ENCODE peak calls at places on chromosomes 12 and 14, in seven cellular contexts. K is cardiac fibroblast, G is A549, Z is astrocyte of the spinal cord, Y is fibroblast of the aortic adventitia, Q is MCF 10A, T is K562. F is an unnamed sample.

GRCh38 chr12:124992874-124993567 is 424 bp upstream of the BRI3BP start:
- DNase-seq in Z (peak), K (peak), G (peak), T (peak), Y (peak), Q (peak), F (peak)

GRCh38 chr12:23954332-23954731 is 4.9 kb upstream of the SOX5 start:
- DNase-seq in Z (peak), Q (no peak), T (no peak), Y (peak), K (peak), G (no peak), F (no peak)

GRCh38 chr12:67716817-67717216 is 68.3 kb downstream of the DYRK2 start:
- DNase-seq in Q (peak), T (no peak), Y (peak), Z (peak), K (peak), G (no peak), F (no peak)

GRCh38 chr12:5511644-5512584 is 80.0 kb downstream of the NTF3 start:
- DNase-seq in T (peak), Y (peak), Z (peak), Q (no peak), G (peak), K (no peak), F (peak)

GRCh38 chr12:70660620-70661219 is 23.5 kb upstream of the PTPRB start:
- DNase-seq in K (peak), G (peak), Z (peak), Q (peak), Y (peak), T (peak), F (peak)

GRCh38 chr12:47376937-47377336 is 297.2 kb upstream of the AMIGO2 start:
- DNase-seq in Z (no peak), T (no peak), K (no peak), G (peak), Y (peak), Q (no peak), F (no peak)

GRCh38 chr12:1013618-1014489 is 22.8 kb downstream of the ERC1 start:
- DNase-seq in Y (peak), Z (peak), K (peak), Q (peak), T (no peak), G (peak), F (no peak)

GRCh38 chr12:14313379-14313778 is 52.1 kb upstream of the ATF7IP start:
- DNase-seq in K (no peak), T (no peak), Q (no peak), Y (no peak), Z (no peak), G (no peak), F (no peak)

GRCh38 chr12:44720265-44720664 is 155.8 kb downstream of the NELL2 start:
- DNase-seq in T (no peak), K (no peak), G (no peak), Z (no peak), Y (no peak), Q (no peak), F (no peak)

GRCh38 chr12:6074394-6074793 is 50.1 kb downstream of the VWF start:
- DNase-seq in Q (no peak), T (no peak), G (no peak), Z (peak), Y (no peak), K (no peak), F (no peak)

GRCh38 chr14:24954037-24954696 is 95.8 kb downstream of the STXBP6 start:
- DNase-seq in T (no peak), G (no peak), Y (no peak), K (no peak), Q (no peak), Z (no peak), F (no peak)

GRCh38 chr14:101235042-101235871 is 326.0 kb upstream of the DIO3 start:
- DNase-seq in Y (peak), Q (peak), K (peak), G (peak), T (peak), Z (peak), F (peak)

GRCh38 chr14:73452341-73453191 is 5.8 kb downstream of the NUMB start:
- DNase-seq in G (peak), Z (peak), K (peak), T (no peak), Y (peak), Q (peak), F (no peak)

GRCh38 chr12:24228980-24229730 is 279.7 kb upstream of the SOX5 start:
- DNase-seq in K (no peak), G (no peak), Y (peak), Z (peak), Q (no peak), T (no peak), F (no peak)

GRCh38 chr14:76956253-76957090 is 72.0 kb downstream of the IRF2BPL start:
- DNase-seq in Z (peak), Q (peak), G (peak), K (peak), Y (peak), T (peak), F (peak)

GRCh38 chr12:26863515-26863914 is 30.5 kb upstream of the ITPR2 start:
- DNase-seq in G (peak), Q (peak), Y (no peak), T (no peak), Z (no peak), K (peak), F (no peak)

GRCh38 chr12:46205293-46205692 is 63.5 kb downstream of the SLC38A1 start:
- DNase-seq in K (peak), Z (no peak), G (no peak), Y (peak), Q (no peak), T (no peak), F (no peak)

GRCh38 chr14:71472281-71472960 is 459.8 kb upstream of the RGS6 start:
- DNase-seq in K (peak), Q (no peak), Y (peak), T (no peak), Z (no peak), G (no peak), F (peak)

GRCh38 chr12:77328326-77328725 is 263.0 kb upstream of the E2F7 start:
- DNase-seq in K (no peak), T (no peak), G (no peak), Z (no peak), Y (no peak), Q (no peak), F (no peak)

GRCh38 chr14:39218171-39218769 is 15.4 kb upstream of the MIA2 start:
- DNase-seq in K (peak), Z (peak), Y (peak), G (peak), T (no peak), Q (peak), F (no peak)

GRCh38 chr12:3152013-3152412 is 74.8 kb downstream of the TSPAN9 start:
- DNase-seq in T (no peak), Y (peak), K (peak), Z (no peak), Q (no peak), G (no peak), F (no peak)

GRCh38 chr12:129819391-129819790 is 84.4 kb downstream of the TMEM132D start:
- DNase-seq in Z (no peak), G (no peak), T (no peak), Y (no peak), K (no peak), Q (peak), F (no peak)

GRCh38 chr12:56222531-56222895 is 791 bp upstream of the RNF41 start:
- DNase-seq in T (no peak), Q (no peak), G (no peak), K (no peak), Y (no peak), Z (peak), F (no peak)
- TF ChIP-seq CTCF in T (no peak), Q (no peak), G (no peak), K (no peak), Y (no peak), Z (no peak), F (no peak)

GRCh38 chr14:61433169-61433568 is 111.8 kb downstream of the PRKCH start:
- DNase-seq in T (no peak), G (no peak), Q (no peak), K (no peak), Z (no peak), Y (no peak), F (no peak)
- TF ChIP-seq CTCF in T (no peak), G (no peak), Q (no peak), K (no peak), Z (no peak), Y (no peak), F (no peak)

GRCh38 chr14:93333631-93334095 is 827 bp upstream of the BTBD7 start:
- DNase-seq in K (no peak), Y (no peak), G (no peak), Q (no peak), T (no peak), Z (peak), F (no peak)

GRCh38 chr14:93332853-93333630 is at the start of gene BTBD7:
- DNase-seq in K (peak), Q (peak), G (peak), Y (peak), Z (peak), T (peak), F (peak)

GRCh38 chr14:93337884-93338283 is 5.0 kb upstream of the BTBD7 start:
- DNase-seq in Z (no peak), Y (no peak), G (no peak), T (no peak), K (no peak), Q (no peak), F (no peak)

GRCh38 chr14:93332032-93332852 is 594 bp downstream of the BTBD7 start:
- DNase-seq in Y (peak), K (peak), Z (peak), G (peak), Q (peak), T (peak), F (peak)

DNA sequence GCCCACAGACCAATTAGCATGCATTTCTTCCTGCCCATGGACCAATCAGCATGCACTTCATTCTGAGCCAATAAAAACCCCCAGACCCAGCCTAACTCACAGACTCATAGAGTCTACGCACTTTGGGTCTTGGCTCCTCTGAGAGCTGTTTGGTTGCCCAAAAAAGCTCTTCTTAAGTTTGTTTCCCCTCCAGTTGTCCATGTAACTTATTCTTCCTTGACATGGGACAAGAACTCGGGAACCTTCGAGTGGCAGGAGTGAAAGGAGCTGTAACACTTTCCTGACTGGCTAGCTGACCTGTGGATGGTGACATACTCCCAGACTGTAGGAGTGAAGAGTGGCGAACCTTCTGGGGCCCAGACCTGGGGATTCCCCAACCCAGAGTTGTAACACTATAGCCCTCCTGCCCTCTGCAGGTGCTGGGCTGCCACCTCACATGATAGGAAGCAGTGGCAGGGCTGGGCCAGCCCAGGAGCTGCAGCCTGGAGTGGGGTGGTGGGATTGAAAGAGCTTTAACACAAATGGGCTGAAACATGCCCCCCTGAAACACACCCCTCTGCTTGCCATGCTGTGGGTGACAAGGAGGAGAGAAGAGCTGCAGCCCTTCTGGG is 4.4 kb upstream of the BTBD7 start:
- DNase-seq in Z (no peak), K (no peak), T (no peak), G (no peak), Y (no peak), Q (no peak), F (no peak)
- TF ChIP-seq CTCF in Z (no peak), K (no peak), T (no peak), G (no peak), Y (no peak), Q (no peak), F (peak)

DNA sequence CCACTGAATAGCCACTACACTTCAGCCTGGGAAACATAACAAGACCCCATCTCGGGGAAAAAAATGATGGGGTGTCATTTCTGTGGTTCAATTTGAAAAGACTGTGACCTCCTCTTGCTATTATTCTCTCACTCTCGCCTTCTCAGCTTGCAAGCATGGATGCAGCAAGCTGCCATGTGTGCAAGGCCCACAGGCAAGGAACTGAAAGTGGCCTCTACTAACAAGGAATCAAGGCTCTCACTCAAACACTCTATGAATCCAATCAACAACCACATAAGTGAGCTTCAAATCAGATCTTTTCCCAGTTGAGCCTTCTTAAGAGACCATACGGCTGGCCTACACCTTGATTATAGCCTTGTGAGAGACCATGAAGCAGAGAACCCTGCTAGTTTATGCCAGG is 17.9 kb upstream of the DHRS7 start:
- DNase-seq in G (no peak), K (no peak), Q (no peak), T (no peak), Z (no peak), Y (no peak), F (no peak)
- TF ChIP-seq CTCF in G (no peak), K (no peak), Q (no peak), T (no peak), Z (no peak), Y (no peak), F (no peak)

GRCh38 chr14:81986005-81986404 is 452.4 kb upstream of the SEL1L start:
- DNase-seq in Q (no peak), Y (no peak), G (no peak), K (no peak), Z (no peak), T (no peak), F (no peak)

GRCh38 chr14:81990312-81990761 is 456.7 kb upstream of the SEL1L start:
- DNase-seq in Y (peak), Z (peak), Q (peak), K (peak), T (peak), G (peak), F (peak)

GRCh38 chr14:81991998-81992397 is 458.3 kb upstream of the SEL1L start:
- DNase-seq in Y (no peak), K (peak), Z (no peak), G (no peak), Q (peak), T (no peak), F (no peak)
- TF ChIP-seq CTCF in Y (no peak), K (no peak), Z (peak), G (no peak), Q (peak), T (no peak), F (peak)

GRCh38 chr12:131171029-131171428 is 217.3 kb downstream of the ADGRD1 start:
- DNase-seq in K (peak), Z (no peak), Y (no peak), Q (peak), G (no peak), T (no peak), F (no peak)

GRCh38 chr12:131163189-131163738 is 209.6 kb downstream of the ADGRD1 start:
- DNase-seq in K (no peak), Q (no peak), T (no peak), G (no peak), Z (no peak), Y (no peak), F (no peak)

GRCh38 chr12:131162113-131162512 is 208.4 kb downstream of the ADGRD1 start:
- DNase-seq in T (no peak), Q (no peak), Y (no peak), G (no peak), K (no peak), Z (no peak), F (no peak)

GRCh38 chr12:131164096-131164872 is 210.6 kb downstream of the ADGRD1 start:
- DNase-seq in G (peak), K (no peak), Q (no peak), T (peak), Z (no peak), Y (no peak), F (peak)

DNA sequence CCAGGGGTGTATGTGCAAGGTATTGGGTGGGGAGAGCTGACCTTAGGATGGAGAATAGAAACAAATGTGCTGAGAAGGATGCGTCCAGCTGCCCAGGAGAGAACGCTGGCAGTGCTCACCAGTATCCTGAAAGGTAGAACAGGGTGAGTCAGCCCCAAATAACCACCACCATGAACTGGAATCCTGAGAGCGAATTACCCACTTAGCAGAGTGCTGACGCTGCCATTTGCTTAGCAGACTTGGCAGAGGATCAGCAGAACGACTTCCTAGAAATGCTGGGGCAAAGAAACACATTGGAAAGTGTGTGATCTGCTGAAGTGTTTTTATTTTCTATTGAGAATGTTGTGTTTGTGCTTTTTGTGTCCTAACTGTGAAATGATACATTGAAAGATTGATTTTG is 213.6 kb downstream of the ADGRD1 start:
- DNase-seq in Z (no peak), Y (no peak), K (no peak), T (no peak), Q (peak), G (no peak), F (no peak)
- TF ChIP-seq CTCF in Z (no peak), Y (no peak), K (no peak), T (no peak), Q (no peak), G (no peak), F (no peak)